ENCODE peak calls at places on chromosomes 4 and X, in five cellular contexts. O is IMR-90, G is A549, H is K562, E is GM12878. U is an unnamed sample.

GRCh38 chr4:56129431-56129861 is 180.7 kb downstream of the CEP135 start:
- DNase-seq in O (no peak), G (peak; percentile 0), H (no peak), E (no peak), U (no peak)

GRCh38 chr4:41142946-41143720 is 71.2 kb downstream of the APBB2 start:
- DNase-seq in O (peak; percentile 92), G (no peak), H (no peak), E (no peak), U (no peak)

GRCh38 chr4:76058302-76058701 is 16.2 kb upstream of the ART3 start:
- DNase-seq in O (no peak), G (no peak), H (no peak), E (peak; percentile 53), U (no peak)

GRCh38 chr4:78065514-78066192 is 8.5 kb downstream of the FRAS1 start:
- DNase-seq in O (no peak), G (no peak), H (no peak), E (no peak), U (no peak)

GRCh38 chr4:149765630-149766029 is 50.0 kb downstream of the IQCM start:
- DNase-seq in O (peak; percentile 83), G (no peak), H (no peak), E (no peak), U (no peak)

GRCh38 chr4:98996056-98996941 is 778 bp downstream of the METAP1 start:
- DNase-seq in O (peak; percentile 55), G (peak; percentile 8), H (no peak), E (no peak), U (peak; percentile 35)

GRCh38 chr4:6562931-6563901 is 11.8 kb upstream of the MAN2B2 start:
- DNase-seq in O (no peak), G (peak; percentile 43), H (peak; percentile 80), E (no peak), U (peak; percentile 86)

GRCh38 chrX:20118065-20118824 is 1.5 kb upstream of the MAP7D2 start:
- DNase-seq in O (no peak), G (no peak), H (no peak), E (no peak), U (no peak)

GRCh38 chr4:55819634-55820033 is at the start of gene EXOC1L:
- DNase-seq in O (no peak), G (no peak), H (peak; percentile 11), E (no peak), U (peak; percentile 75)

GRCh38 chrX:54182194-54182863 is 725 bp downstream of the FAM120C start:
- DNase-seq in O (no peak), G (peak; percentile 58), H (peak; percentile 23), E (no peak), U (peak; percentile 58)

GRCh38 chrX:39850630-39851152 is 247.1 kb downstream of the BCOR start:
- DNase-seq in O (peak; percentile 69), G (no peak), H (peak; percentile 77), E (no peak), U (peak; percentile 73)

GRCh38 chrX:41449615-41450014 is 2.5 kb downstream of the NYX start:
- DNase-seq in O (peak; percentile 24), G (no peak), H (no peak), E (no peak), U (no peak)

GRCh38 chr4:8053688-8054449 is 104.7 kb downstream of the ABLIM2 start:
- DNase-seq in O (no peak), G (no peak), H (no peak), E (no peak), U (no peak)

GRCh38 chr4:20248155-20248558 is 3.5 kb upstream of the SLIT2 start:
- DNase-seq in O (peak; percentile 83), G (no peak), H (no peak), E (no peak), U (peak; percentile 55)

GRCh38 chr4:5398056-5398455 is 310.3 kb downstream of the EVC2 start:
- DNase-seq in O (no peak), G (no peak), H (no peak), E (no peak), U (no peak)

GRCh38 chr4:159483110-159483509 is 380.2 kb downstream of the RAPGEF2 start:
- DNase-seq in O (no peak), G (no peak), H (no peak), E (no peak), U (no peak)

GRCh38 chrX:40152706-40153334 is 55.1 kb upstream of the BCOR start:
- DNase-seq in O (no peak), G (peak; percentile 46), H (no peak), E (no peak), U (peak; percentile 76)

GRCh38 chrX:10988653-10989052 is 122.5 kb upstream of the HCCS start:
- DNase-seq in O (no peak), G (no peak), H (no peak), E (no peak), U (no peak)

DNA sequence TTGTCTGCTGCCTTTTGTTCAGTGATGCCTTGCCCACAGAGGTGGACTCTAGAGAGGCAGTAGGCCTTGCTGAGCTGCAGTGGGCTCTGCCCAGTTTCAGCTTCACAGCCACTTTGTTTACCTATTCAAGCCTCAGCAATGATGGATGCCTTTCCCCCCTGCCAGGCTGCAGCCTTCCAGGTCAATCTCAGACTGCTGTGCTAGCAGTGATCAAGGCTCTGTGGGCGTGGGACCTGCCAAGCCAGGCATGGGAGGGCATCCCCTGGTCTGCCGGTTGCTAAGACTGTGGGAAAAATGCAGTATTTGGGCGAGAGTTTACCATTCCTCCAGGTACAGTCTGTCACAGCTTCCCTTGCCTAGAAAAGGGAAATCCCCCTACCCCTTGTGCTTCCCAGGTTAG is 175.2 kb upstream of the PBDC1 start:
- DNase-seq in O (no peak), G (no peak), H (no peak), E (no peak), U (no peak)
- H3K9me3 ChIP-seq in O (no peaks in the 10 kb centered on the region), G (no peaks in the 10 kb centered on the region), H (no peaks in the 10 kb centered on the region), E (no peaks in the 10 kb centered on the region), U (no peaks in the 10 kb centered on the region)

GRCh38 chrX:115264009-115264408 is 25.5 kb upstream of the LUZP4 start:
- DNase-seq in O (no peak), G (no peak), H (no peak), E (no peak), U (peak; percentile 15)

GRCh38 chrX:115261148-115261547 is 27.3 kb upstream of the LRCH2 start:
- DNase-seq in O (no peak), G (no peak), H (no peak), E (no peak), U (no peak)

GRCh38 chrX:115255003-115255402 is 21.1 kb upstream of the LRCH2 start:
- DNase-seq in O (no peak), G (no peak), H (no peak), E (no peak), U (no peak)

GRCh38 chrX:115260330-115260729 is 26.4 kb upstream of the LRCH2 start:
- DNase-seq in O (peak; percentile 60), G (no peak), H (no peak), E (no peak), U (no peak)

DNA sequence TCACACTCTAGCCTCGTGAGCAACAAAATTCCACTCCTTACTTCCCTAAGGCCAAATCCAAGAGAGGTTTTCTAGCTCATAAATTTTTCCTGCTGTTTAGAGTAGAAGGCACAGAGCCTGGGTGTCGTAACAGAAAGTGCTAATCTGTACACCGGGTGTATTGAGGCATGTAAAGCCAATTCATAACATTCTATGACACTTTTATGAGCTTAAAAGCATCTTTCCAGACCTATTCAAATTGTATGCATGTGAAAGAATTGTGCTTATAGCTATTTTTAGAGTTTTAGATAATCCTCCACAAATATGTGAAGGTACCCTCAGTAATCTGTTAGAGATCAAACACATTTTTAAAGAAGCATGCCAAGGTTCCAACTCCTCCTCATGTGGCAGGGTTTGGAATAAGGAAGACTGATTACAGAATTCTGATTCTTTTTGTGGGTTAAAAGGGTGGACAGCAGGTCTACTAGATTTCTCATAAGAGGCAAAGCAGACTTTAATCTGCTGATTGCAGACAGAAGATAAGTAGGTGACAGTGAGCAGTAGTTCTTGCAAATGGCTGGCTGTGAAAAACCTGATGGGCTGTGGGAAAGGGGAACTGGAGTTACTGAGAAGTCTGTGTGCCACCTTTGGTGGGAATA is 25.5 kb upstream of the LRCH2 start:
- DNase-seq in O (no peak), G (no peak), H (no peak), E (no peak), U (no peak)
- TF ChIP-seq RCOR1 in O (no peak), G (no peak), H (no peak), E (no peak), U (no peak)

DNA sequence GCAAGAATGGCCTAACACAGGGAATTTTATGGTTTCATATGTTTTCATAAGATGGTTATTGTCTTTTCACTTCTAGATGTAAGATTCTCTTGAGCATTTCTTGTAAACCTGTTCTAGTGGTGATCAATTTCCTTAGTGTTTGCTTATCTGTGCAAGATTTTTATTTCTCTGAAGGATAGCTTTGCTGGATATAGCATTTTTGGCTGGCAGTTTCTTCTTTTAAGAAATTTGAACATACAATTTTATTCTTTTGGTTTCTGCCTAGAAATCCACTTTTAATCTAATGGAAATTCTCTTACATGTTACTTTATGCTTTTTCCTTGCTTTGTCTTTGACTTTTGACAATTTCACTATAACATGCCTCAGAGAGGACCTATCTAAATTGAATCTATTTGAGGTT is 276.5 kb upstream of the SFRP2 start:
- DNase-seq in O (no peak), G (no peak), H (no peak), E (no peak), U (no peak)
- H3K9me3 ChIP-seq in O (peaks cover 15% of the 10 kb centered on the region), G (no peaks in the 10 kb centered on the region), H (no peaks in the 10 kb centered on the region), E (no peaks in the 10 kb centered on the region), U (no peaks in the 10 kb centered on the region)

GRCh38 chr4:125975861-125976397 is 661.2 kb downstream of the FAT4 start:
- DNase-seq in O (no peak), G (no peak), H (no peak), E (no peak), U (no peak)
- TF ChIP-seq RCOR1 in O (no peak), G (no peak), H (no peak), E (no peak), U (no peak)

GRCh38 chrX:47748576-47748975 is 88.1 kb upstream of the ZNF81 start:
- DNase-seq in O (no peak), G (no peak), H (no peak), E (no peak), U (no peak)
- H3K9me3 ChIP-seq in O (no peaks in the 10 kb centered on the region), G (no peaks in the 10 kb centered on the region), H (no peaks in the 10 kb centered on the region), E (no peaks in the 10 kb centered on the region), U (no peaks in the 10 kb centered on the region)

U was measured in SK-N-SH.